ENCODE peak calls at places on chromosomes 12 and 14, in nine cellular contexts. O is cerebellar cortex, P is GM13976, Q is HTR-8/SVneo, W is AG10803, Z is NCI-H1417, D is neural crest cell, F is NCI-H510A treated with DMSO at 0.1 percent for 48 hours, J is pons. L is an unnamed sample.

GRCh38 chr12:41368006-41368405 is 179.9 kb downstream of the PDZRN4 start:
- DNase-seq in O (peak; percentile 2), P (no peak), Q (no peak), W (peak; percentile 0), Z (no peak), D (no peak), F (no peak), J (no peak), L (no peak)

GRCh38 chr14:74257078-74257987 is 18.1 kb downstream of the VSX2 start:
- DNase-seq in O (peak; percentile 51), P (peak; percentile 92), Q (peak; percentile 91), W (peak; percentile 8), Z (peak; percentile 78), D (peak; percentile 61), F (peak; percentile 20), J (peak; percentile 24), L (peak; percentile 68)

GRCh38 chr12:98592825-98593322 is 612 bp upstream of the SLC25A3 start:
- DNase-seq in O (no peak), P (no peak), Q (no peak), W (no peak), Z (no peak), D (no peak), F (peak; percentile 68), J (no peak), L (no peak)

GRCh38 chr14:64611358-64612020 is 61.7 kb downstream of the PPP1R36 start:
- DNase-seq in O (no peak), P (no peak), Q (no peak), W (peak; percentile 66), Z (no peak), D (no peak), F (no peak), J (peak; percentile 27), L (no peak)

GRCh38 chr12:119096429-119097202 is 82.1 kb upstream of the HSPB8 start:
- DNase-seq in O (peak; percentile 31), P (no peak), Q (no peak), W (no peak), Z (no peak), D (no peak), F (no peak), J (no peak), L (peak; percentile 59)

GRCh38 chr12:128549621-128550020 is 274.1 kb downstream of the SLC15A4 start:
- DNase-seq in O (no peak), P (no peak), Q (no peak), W (no peak), Z (no peak), D (no peak), F (no peak), J (no peak), L (no peak)

GRCh38 chr12:608413-608812 is 54.8 kb downstream of the NINJ2 start:
- DNase-seq in O (no peak), P (no peak), Q (no peak), W (no peak), Z (no peak), D (no peak), F (no peak), J (no peak), L (no peak)

GRCh38 chr14:63922696-63923421 is 70.1 kb downstream of the SYNE2 start:
- DNase-seq in O (no peak), P (peak; percentile 32), Q (no peak), W (no peak), Z (peak; percentile 4), D (no peak), F (no peak), J (no peak), L (no peak)

GRCh38 chr14:74867673-74868072 is 8.3 kb downstream of the PROX2 start:
- DNase-seq in O (peak; percentile 81), P (no peak), Q (no peak), W (peak; percentile 89), Z (no peak), D (no peak), F (no peak), J (peak; percentile 84), L (no peak)

GRCh38 chr12:12983420-12984035 is 16.5 kb downstream of the HEBP1 start:
- DNase-seq in O (peak; percentile 70), P (no peak), Q (peak; percentile 38), W (peak; percentile 66), Z (peak; percentile 51), D (no peak), F (peak; percentile 11), J (peak; percentile 93), L (no peak)

GRCh38 chr12:113796852-113797534 is 169.1 kb downstream of the RBM19 start:
- DNase-seq in O (no peak), P (no peak), Q (no peak), W (no peak), Z (no peak), D (no peak), F (no peak), J (no peak), L (no peak)

GRCh38 chr12:119338593-119339363 is 4.2 kb downstream of the CCDC60 start:
- DNase-seq in O (no peak), P (no peak), Q (no peak), W (no peak), Z (no peak), D (no peak), F (no peak), J (no peak), L (no peak)

GRCh38 chr12:3523728-3524127 is 32.7 kb downstream of the PRMT8 start:
- DNase-seq in O (no peak), P (no peak), Q (no peak), W (no peak), Z (no peak), D (no peak), F (no peak), J (no peak), L (no peak)

GRCh38 chr14:55103005-55103640 is 25.9 kb upstream of the LGALS3 start:
- DNase-seq in O (peak; percentile 53), P (peak; percentile 51), Q (peak; percentile 96), W (peak; percentile 96), Z (no peak), D (no peak), F (peak; percentile 76), J (no peak), L (peak; percentile 77)

GRCh38 chr12:11777962-11778361 is 128.5 kb downstream of the ETV6 start:
- DNase-seq in O (no peak), P (no peak), Q (no peak), W (no peak), Z (no peak), D (no peak), F (no peak), J (no peak), L (no peak)

GRCh38 chr12:56947633-56948535 is 9.5 kb downstream of the RDH16 start:
- DNase-seq in O (no peak), P (no peak), Q (no peak), W (no peak), Z (no peak), D (no peak), F (no peak), J (no peak), L (peak; percentile 28)

L was measured in WTC11.